ENCODE peak calls at places on chromosomes 13 and 19, in seven cellular contexts. Q is stimulated activated CD8-positive, alpha-beta memory T cell treated with anti-CD3 and anti-CD28 coated beads, Interleukin-4, amount 100 ng/mL, for 1 hour; N is NCI-H2029; T is NCI-H2081; H is colonic mucosa; R is mucosa of descending colon; M is AG04449. B is an unnamed sample.

GRCh38 chr13:40764587-40765403 is 6.2 kb downstream of the MRPS31 start:
- DNase-seq in Q (no peak), T (no peak), N (no peak), R (no peak), H (no peak), M (no peak), B (no peak)

GRCh38 chr19:1267441-1268391 is 1.4 kb upstream of the CIRBP start:
- DNase-seq in M (no peak), T (no peak), R (no peak), H (no peak), Q (no peak), N (no peak), B (no peak)

GRCh38 chr19:16369664-16370576 is 45.3 kb downstream of the KLF2 start:
- DNase-seq in M (no peak), Q (no peak), N (no peak), R (peak; percentile 60), H (no peak), T (no peak), B (no peak)

GRCh38 chr19:19224150-19224851 is 12.5 kb downstream of the NCAN start:
- DNase-seq in H (no peak), T (no peak), R (no peak), M (no peak), Q (no peak), N (no peak), B (no peak)

GRCh38 chr19:56253737-56254136 is 18.8 kb upstream of the EDDM13 start:
- DNase-seq in R (no peak), H (no peak), Q (no peak), M (peak; percentile 36), N (peak; percentile 57), T (peak; percentile 59), B (no peak)

GRCh38 chr19:29415507-29415906 is 110.3 kb upstream of the VSTM2B start:
- DNase-seq in R (no peak), T (no peak), Q (no peak), N (no peak), M (no peak), H (no peak), B (no peak)

GRCh38 chr19:58395979-58396627 is 647 bp downstream of the RNF225 start:
- DNase-seq in N (no peak), R (no peak), T (no peak), Q (no peak), M (no peak), H (no peak), B (no peak)

GRCh38 chr13:23984541-23984940 is 87.2 kb upstream of the C1QTNF9B start:
- DNase-seq in R (no peak), H (no peak), M (no peak), T (no peak), N (peak; percentile 25), Q (no peak), B (no peak)

GRCh38 chr19:40312533-40312932 is 27.4 kb upstream of the AKT2 start:
- DNase-seq in T (no peak), N (no peak), Q (no peak), R (no peak), M (no peak), H (no peak), B (no peak)

GRCh38 chr19:27779953-27780352 is 1433.0 kb downstream of the UQCRFS1 start:
- DNase-seq in N (no peak), R (no peak), Q (no peak), M (no peak), T (no peak), H (no peak), B (no peak)

GRCh38 chr19:46821512-46822359 is 28.9 kb downstream of the AP2S1 start:
- DNase-seq in N (no peak), R (peak; percentile 87), Q (peak; percentile 21), M (no peak), T (no peak), H (peak; percentile 58), B (peak; percentile 67)

GRCh38 chr19:1445932-1446712 is 3.8 kb upstream of the APC2 start:
- DNase-seq in H (no peak), R (no peak), N (no peak), Q (no peak), M (no peak), T (peak; percentile 19), B (no peak)